ENCODE peak calls at places on chromosomes 16 and 17, in eight cellular contexts. S is breast epithelium, V is uterus, X is GM12892, D is GM12891, O is testis, M is tibial nerve, R is endothelial cell of umbilical vein. C is an unnamed sample.
A peak's percentile ranks its signal among the peaks of the same experiment; 100 is the strongest.

GRCh38 chr17:16875662-16876061 is 96.3 kb downstream of the TNFRSF13B start:
- DNase-seq in S (no peak), V (no peak), X (no peak), D (no peak), R (no peak), O (no peak), M (no peak), C (no peak)

GRCh38 chr17:61235821-61236197 is 163.8 kb upstream of the TBX2 start:
- DNase-seq in M (no peak), O (peak; percentile 56), V (no peak), R (no peak), S (no peak), D (no peak), X (no peak), C (no peak)

GRCh38 chr17:51372345-51373004 is 112.1 kb downstream of the UTP18 start:
- DNase-seq in V (no peak), X (peak; percentile 36), R (peak; percentile 71), D (peak; percentile 53), O (peak; percentile 85), M (no peak), S (no peak), C (no peak)

GRCh38 chr17:19461139-19461538 is 50.1 kb downstream of the RNF112 start:
- DNase-seq in R (no peak), S (no peak), V (no peak), M (no peak), O (no peak), X (no peak), D (no peak), C (peak; percentile 68)

GRCh38 chr17:76529643-76530488 is 7.6 kb downstream of the CYGB start:
- DNase-seq in S (peak; percentile 63), V (peak; percentile 87), D (no peak), R (peak; percentile 30), X (peak; percentile 11), M (peak; percentile 84), O (peak; percentile 82), C (peak; percentile 84)

GRCh38 chr17:81428121-81428515 is 32.9 kb downstream of the BAHCC1 start:
- DNase-seq in R (no peak), S (no peak), X (no peak), O (no peak), D (no peak), V (no peak), M (no peak), C (no peak)

GRCh38 chr17:58365185-58365979 is 13.4 kb upstream of the SUPT4H1 start:
- DNase-seq in S (no peak), M (no peak), R (no peak), O (no peak), X (no peak), D (no peak), V (no peak), C (no peak)

GRCh38 chr17:28889996-28890395 is 7.5 kb downstream of the FLOT2 start:
- DNase-seq in M (no peak), O (no peak), D (no peak), X (no peak), R (peak; percentile 28), S (no peak), V (no peak), C (no peak)

GRCh38 chr17:29584452-29585079 is 4.9 kb downstream of the GIT1 start:
- DNase-seq in R (no peak), M (peak; percentile 50), V (no peak), S (no peak), O (no peak), D (no peak), X (no peak), C (no peak)

GRCh38 chr17:75965468-75965867 is 13.5 kb downstream of the ACOX1 start:
- DNase-seq in V (no peak), O (no peak), R (no peak), S (no peak), X (no peak), D (no peak), M (no peak), C (no peak)

GRCh38 chr17:76038050-76038449 is 10.9 kb upstream of the EVPL start:
- DNase-seq in S (no peak), V (no peak), D (no peak), X (no peak), R (no peak), M (no peak), O (no peak), C (no peak)

GRCh38 chr16:4529085-4530060 is 9.2 kb downstream of the CDIP1 start:
- DNase-seq in D (no peak), R (peak; percentile 47), M (no peak), O (no peak), S (no peak), V (no peak), X (no peak), C (no peak)

GRCh38 chr17:50815400-50815799 is 20.0 kb upstream of the WFIKKN2 start:
- DNase-seq in O (no peak), X (no peak), D (no peak), R (no peak), S (no peak), V (no peak), M (no peak), C (no peak)

GRCh38 chr17:73302189-73302588 is 9.6 kb downstream of the CDC42EP4 start:
- DNase-seq in M (no peak), V (no peak), X (no peak), O (no peak), S (no peak), D (no peak), R (no peak), C (no peak)

GRCh38 chr17:79907217-79907715 is 68.0 kb upstream of the CBX4 start:
- DNase-seq in D (no peak), S (no peak), R (no peak), X (no peak), M (no peak), O (no peak), V (no peak), C (peak; percentile 42)

GRCh38 chr17:9350083-9350482 is 225.5 kb downstream of the STX8 start:
- DNase-seq in M (no peak), X (no peak), R (no peak), O (no peak), S (no peak), D (no peak), V (no peak), C (no peak)

GRCh38 chr16:49121636-49122035 is 160.0 kb downstream of the CBLN1 start:
- DNase-seq in X (no peak), V (no peak), S (no peak), M (no peak), R (no peak), O (no peak), D (no peak), C (no peak)

GRCh38 chr17:55264640-55265298 is at the start of gene HLF:
- DNase-seq in V (peak; percentile 87), M (peak; percentile 67), R (peak; percentile 52), O (peak; percentile 88), X (peak; percentile 77), D (peak; percentile 85), S (peak; percentile 73), C (peak; percentile 91)
- TF ChIP-seq POLR2A in V (peak; percentile 89), M (peak; percentile 78), R (no peak), O (no peak), X (no peak), D (no peak), S (no peak), C (no peak)

DNA sequence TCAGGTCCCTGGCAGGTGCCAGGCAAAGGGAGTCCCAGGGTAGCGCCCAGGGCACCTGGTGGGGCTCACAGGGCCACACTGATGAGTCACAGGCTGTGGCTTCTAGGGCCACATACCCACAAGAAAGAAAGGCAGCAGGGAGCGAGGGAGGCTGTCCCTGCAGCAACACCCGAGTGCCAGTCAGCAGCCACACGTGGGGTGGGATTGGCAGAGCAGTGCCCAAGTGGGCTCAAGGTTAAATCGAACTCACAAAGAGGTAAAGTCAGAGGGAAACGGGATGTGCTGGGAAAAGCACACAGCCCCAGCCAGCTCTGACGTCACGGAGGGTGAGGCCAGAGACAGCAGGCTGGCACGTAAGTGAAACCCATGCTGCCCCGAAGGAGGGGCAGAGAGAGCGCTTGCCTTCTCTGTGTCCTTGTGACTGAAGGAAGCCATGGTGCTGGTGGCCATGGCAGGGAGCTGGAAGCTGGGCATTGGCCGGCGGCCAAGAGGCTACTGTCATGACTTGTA is 33.8 kb downstream of the FA2H start:
- DNase-seq in X (no peak), O (peak; percentile 47), R (no peak), M (peak; percentile 26), V (no peak), S (peak; percentile 72), D (no peak), C (peak; percentile 84)
- TF ChIP-seq POLR2A in X (no peak), O (no peak), R (no peak), M (no peak), V (no peak), S (no peak), D (no peak), C (no peak)

GRCh38 chr16:3439637-3440036 is 3.7 kb downstream of the ZNF597 start:
- DNase-seq in O (no peak), S (no peak), V (no peak), M (no peak), X (no peak), R (no peak), D (no peak), C (no peak)

GRCh38 chr16:3443108-3444031 is at the start of the genes NAA60 and ZNF597:
- DNase-seq in M (peak; percentile 57), V (peak; percentile 73), O (peak; percentile 95), R (peak; percentile 90), X (peak; percentile 65), D (peak; percentile 58), S (peak; percentile 78), C (peak; percentile 91)

DNA sequence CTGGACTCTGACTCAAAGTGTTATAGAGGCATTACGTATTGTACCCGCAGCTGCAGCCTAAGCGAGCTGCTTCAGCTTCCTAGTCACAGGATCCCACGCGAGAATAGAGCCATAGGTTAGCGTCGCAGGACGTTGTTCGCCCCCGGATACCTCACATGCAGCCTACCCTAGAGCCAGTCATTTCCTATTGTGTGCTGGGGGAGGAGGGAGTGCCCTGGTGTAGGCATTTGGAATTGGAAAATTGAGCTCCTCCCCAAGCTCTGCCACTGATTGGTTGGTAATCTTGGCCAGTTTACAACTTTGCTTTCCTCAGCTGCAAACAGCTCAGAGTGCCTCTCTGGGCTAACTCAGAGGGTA is 530 bp downstream of the NAA60 start:
- DNase-seq in O (peak; percentile 49), S (no peak), D (no peak), X (no peak), R (peak; percentile 87), V (no peak), M (no peak), C (no peak)
- TF ChIP-seq POLR2A in O (no peak), S (no peak), D (peak; percentile 80), X (no peak), R (peak; percentile 66), V (no peak), M (no peak), C (no peak)

DNA sequence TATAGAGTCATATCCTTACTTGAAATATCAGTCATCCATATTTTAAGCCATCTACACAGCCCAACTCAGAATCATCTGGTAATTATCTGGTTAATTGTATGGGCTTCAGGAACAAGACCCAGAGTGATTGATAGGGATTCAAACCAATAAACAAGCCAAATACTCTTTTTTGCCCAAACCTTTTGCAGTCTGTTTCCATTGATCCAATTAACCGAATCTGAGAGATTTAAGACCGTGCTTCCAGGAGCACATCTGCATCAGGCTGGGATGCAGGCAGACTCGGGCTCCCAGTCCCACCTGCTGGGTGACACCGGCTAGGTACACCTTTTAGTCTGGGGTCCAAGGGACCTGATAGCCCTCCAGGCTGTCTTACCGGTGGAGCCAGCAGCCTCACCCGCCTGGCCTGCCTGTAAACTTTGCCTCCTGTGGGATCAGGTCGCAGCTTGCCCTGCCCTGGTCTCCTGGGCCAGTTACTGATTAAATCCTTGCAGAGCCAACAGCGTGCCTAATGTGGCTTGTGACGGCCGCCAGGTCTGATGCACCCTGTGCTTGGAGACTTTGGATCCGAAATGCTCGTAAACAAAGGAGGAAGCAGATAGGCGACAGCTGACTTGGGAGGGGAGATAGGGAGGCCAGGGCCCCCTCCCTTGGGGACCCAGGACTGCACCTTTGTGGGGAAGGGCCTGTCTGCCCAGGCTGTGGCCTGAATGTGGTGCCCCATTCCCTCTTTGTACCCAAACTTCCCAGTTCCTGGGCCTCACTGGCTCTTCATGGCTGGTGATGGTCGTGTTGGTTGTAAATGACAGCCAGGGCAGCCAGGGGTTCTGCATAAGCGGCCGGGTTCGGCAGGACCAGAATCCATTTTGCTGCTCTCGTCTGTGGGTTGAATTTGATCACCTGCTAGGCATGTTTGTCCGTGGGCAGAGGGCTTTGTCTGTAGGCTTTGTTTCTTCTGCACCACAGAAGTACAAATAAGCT is 3.8 kb downstream of the CMIP start:
- DNase-seq in O (no peak), R (no peak), M (no peak), V (no peak), S (no peak), D (no peak), X (no peak), C (no peak)
- TF ChIP-seq POLR2A in O (no peak), R (no peak), M (no peak), V (no peak), S (no peak), D (no peak), X (no peak), C (no peak)

C was measured in spleen.